ENCODE peak calls at places on chromosome 4, in six cellular contexts. One of them, this sample, is unnamed. For H3K4me1, the result is how much of the 10 kb centered on the place peaks cover.

GRCh38 chr4:69497886-69498395 is 2.2 kb upstream of the UGT2B4 start:
- DNase-seq in HCT116: no peak
- DNase-seq in colonic mucosa: no peak
- DNase-seq in PC-3: peak
- DNase-seq in neural progenitor cell: no peak
- DNase-seq in MM.1S: no peak
- DNase-seq in this sample: no peak

GRCh38 chr4:9832640-9833039 is 51.2 kb downstream of the DRD5 start:
- DNase-seq in neural progenitor cell: no peak
- DNase-seq in HCT116: no peak
- DNase-seq in PC-3: no peak
- DNase-seq in colonic mucosa: no peak
- DNase-seq in MM.1S: no peak
- DNase-seq in this sample: no peak

GRCh38 chr4:153788064-153788418 is 842 bp downstream of the SFRP2 start:
- DNase-seq in neural progenitor cell: peak
- DNase-seq in HCT116: no peak
- DNase-seq in colonic mucosa: no peak
- DNase-seq in PC-3: no peak
- DNase-seq in MM.1S: no peak
- DNase-seq in this sample: no peak

GRCh38 chr4:31467781-31468180 is 747.6 kb downstream of the PCDH7 start:
- DNase-seq in HCT116: no peak
- DNase-seq in PC-3: peak
- DNase-seq in neural progenitor cell: no peak
- DNase-seq in colonic mucosa: no peak
- DNase-seq in MM.1S: no peak
- DNase-seq in this sample: peak

GRCh38 chr4:152189451-152190179 is 346.3 kb downstream of the FBXW7 start:
- DNase-seq in HCT116: no peak
- DNase-seq in PC-3: no peak
- DNase-seq in colonic mucosa: no peak
- DNase-seq in neural progenitor cell: no peak
- DNase-seq in MM.1S: peak
- DNase-seq in this sample: no peak

GRCh38 chr4:10095296-10095991 is 21.2 kb downstream of the WDR1 start:
- DNase-seq in HCT116: no peak
- DNase-seq in colonic mucosa: no peak
- DNase-seq in PC-3: peak
- DNase-seq in neural progenitor cell: no peak
- DNase-seq in MM.1S: peak
- DNase-seq in this sample: no peak

GRCh38 chr4:78971326-78971725 is 32.1 kb upstream of the PAQR3 start:
- DNase-seq in MM.1S: no peak
- DNase-seq in PC-3: no peak
- DNase-seq in colonic mucosa: no peak
- DNase-seq in neural progenitor cell: no peak
- DNase-seq in HCT116: no peak
- DNase-seq in this sample: peak

GRCh38 chr4:26326791-26327190 is 6.0 kb downstream of the RBPJ start:
- DNase-seq in HCT116: no peak
- DNase-seq in colonic mucosa: no peak
- DNase-seq in PC-3: peak
- DNase-seq in MM.1S: no peak
- DNase-seq in neural progenitor cell: no peak
- DNase-seq in this sample: peak

GRCh38 chr4:150385606-150386005 is 196.3 kb upstream of the MAB21L2 start:
- DNase-seq in HCT116: no peak
- DNase-seq in colonic mucosa: no peak
- DNase-seq in neural progenitor cell: peak
- DNase-seq in MM.1S: no peak
- DNase-seq in PC-3: peak
- DNase-seq in this sample: peak

GRCh38 chr4:66855956-66856355 is 689.3 kb downstream of the CENPC start:
- DNase-seq in MM.1S: no peak
- DNase-seq in neural progenitor cell: no peak
- DNase-seq in HCT116: no peak
- DNase-seq in PC-3: peak
- DNase-seq in colonic mucosa: no peak
- DNase-seq in this sample: peak

GRCh38 chr4:66357316-66357715 is 687.0 kb upstream of the EPHA5 start:
- DNase-seq in PC-3: peak
- DNase-seq in neural progenitor cell: no peak
- DNase-seq in colonic mucosa: no peak
- DNase-seq in MM.1S: no peak
- DNase-seq in HCT116: no peak
- DNase-seq in this sample: peak

GRCh38 chr4:19774690-19775256 is 476.9 kb upstream of the SLIT2 start:
- DNase-seq in colonic mucosa: no peak
- DNase-seq in neural progenitor cell: no peak
- DNase-seq in MM.1S: no peak
- DNase-seq in PC-3: peak
- DNase-seq in HCT116: no peak
- DNase-seq in this sample: peak

GRCh38 chr4:16039139-16039538 is 44.7 kb downstream of the PROM1 start:
- DNase-seq in HCT116: no peak
- DNase-seq in neural progenitor cell: no peak
- DNase-seq in MM.1S: no peak
- DNase-seq in colonic mucosa: no peak
- DNase-seq in PC-3: no peak
- DNase-seq in this sample: no peak

GRCh38 chr4:100290585-100290984 is 100.3 kb upstream of the DDIT4L start:
- DNase-seq in neural progenitor cell: no peak
- DNase-seq in HCT116: no peak
- DNase-seq in MM.1S: no peak
- DNase-seq in PC-3: peak
- DNase-seq in colonic mucosa: no peak
- DNase-seq in this sample: no peak

GRCh38 chr4:123176605-123177004 is 220.0 kb upstream of the SPRY1 start:
- DNase-seq in colonic mucosa: no peak
- DNase-seq in MM.1S: no peak
- DNase-seq in neural progenitor cell: no peak
- DNase-seq in PC-3: no peak
- DNase-seq in HCT116: no peak
- DNase-seq in this sample: no peak

GRCh38 chr4:127788517-127788916 is 6.4 kb downstream of the HSPA4L start:
- DNase-seq in PC-3: peak
- DNase-seq in colonic mucosa: no peak
- DNase-seq in neural progenitor cell: peak
- DNase-seq in MM.1S: peak
- DNase-seq in HCT116: peak
- DNase-seq in this sample: peak

GRCh38 chr4:15506464-15506863 is 36.8 kb downstream of the CC2D2A start:
- DNase-seq in PC-3: no peak
- DNase-seq in MM.1S: no peak
- DNase-seq in neural progenitor cell: no peak
- DNase-seq in colonic mucosa: no peak
- DNase-seq in HCT116: no peak
- DNase-seq in this sample: no peak

GRCh38 chr4:22500831-22501714 is 14.8 kb downstream of the ADGRA3 start:
- DNase-seq in HCT116: peak
- DNase-seq in MM.1S: no peak
- DNase-seq in colonic mucosa: peak
- DNase-seq in PC-3: peak
- DNase-seq in neural progenitor cell: no peak
- DNase-seq in this sample: peak

GRCh38 chr4:6379787-6380745 is 92.3 kb downstream of the PPP2R2C start:
- DNase-seq in neural progenitor cell: no peak
- DNase-seq in HCT116: no peak
- DNase-seq in PC-3: no peak
- DNase-seq in colonic mucosa: no peak
- DNase-seq in MM.1S: no peak
- DNase-seq in this sample: no peak

GRCh38 chr4:47654972-47655693 is 170.1 kb downstream of the ATP10D start:
- DNase-seq in PC-3: no peak
- DNase-seq in HCT116: no peak
- DNase-seq in neural progenitor cell: no peak
- DNase-seq in colonic mucosa: no peak
- DNase-seq in MM.1S: no peak
- DNase-seq in this sample: no peak

GRCh38 chr4:42710329-42710728 is 53.4 kb upstream of the ATP8A1 start:
- DNase-seq in PC-3: no peak
- DNase-seq in neural progenitor cell: peak
- DNase-seq in colonic mucosa: no peak
- DNase-seq in MM.1S: peak
- DNase-seq in HCT116: no peak
- DNase-seq in this sample: no peak

GRCh38 chr4:1747603-1747967 is 26.3 kb downstream of the TACC3 start:
- DNase-seq in colonic mucosa: no peak
- DNase-seq in MM.1S: no peak
- DNase-seq in neural progenitor cell: no peak
- DNase-seq in PC-3: no peak
- DNase-seq in HCT116: no peak
- DNase-seq in this sample: no peak

GRCh38 chr4:1748465-1748995 is 27.2 kb downstream of the TACC3 start:
- DNase-seq in colonic mucosa: peak
- DNase-seq in MM.1S: peak
- DNase-seq in PC-3: peak
- DNase-seq in HCT116: peak
- DNase-seq in neural progenitor cell: peak
- DNase-seq in this sample: peak

GRCh38 chr4:1749826-1750225 is 28.5 kb downstream of the TACC3 start:
- DNase-seq in neural progenitor cell: no peak
- DNase-seq in colonic mucosa: no peak
- DNase-seq in PC-3: no peak
- DNase-seq in MM.1S: no peak
- DNase-seq in HCT116: no peak
- DNase-seq in this sample: no peak

GRCh38 chr4:1750381-1751154 is 29.2 kb downstream of the TACC3 start:
- DNase-seq in colonic mucosa: no peak
- DNase-seq in MM.1S: no peak
- DNase-seq in neural progenitor cell: no peak
- DNase-seq in HCT116: no peak
- DNase-seq in PC-3: no peak
- DNase-seq in this sample: no peak

DNA sequence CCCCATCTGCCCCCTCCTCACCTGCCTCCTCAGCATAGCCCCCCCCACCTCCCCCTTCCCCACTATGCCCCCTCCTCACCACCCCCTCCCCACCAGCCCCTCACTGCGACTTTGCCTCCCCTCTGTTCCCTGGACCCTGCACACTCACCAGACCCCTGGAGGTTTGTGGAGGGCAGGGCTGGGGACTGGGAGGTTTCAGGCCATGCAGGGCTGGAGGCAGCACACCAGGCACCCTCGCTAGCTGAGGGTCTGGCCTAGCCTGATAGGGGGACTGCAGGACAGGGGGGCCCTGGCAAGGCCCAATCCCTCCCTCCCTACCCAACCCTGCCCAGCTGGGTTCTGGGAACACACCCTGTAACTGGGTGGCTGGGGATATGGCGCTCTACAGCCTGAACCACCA is 28.0 kb downstream of the TACC3 start:
- DNase-seq in HCT116: no peak
- DNase-seq in neural progenitor cell: no peak
- DNase-seq in PC-3: no peak
- DNase-seq in colonic mucosa: no peak
- DNase-seq in MM.1S: no peak
- DNase-seq in this sample: no peak
- H3K4me1 ChIP-seq in HCT116: under half
- H3K4me1 ChIP-seq in neural progenitor cell: under half
- H3K4me1 ChIP-seq in PC-3: under half
- H3K4me1 ChIP-seq in colonic mucosa: under half
- H3K4me1 ChIP-seq in MM.1S: under half
- H3K4me1 ChIP-seq in this sample: under half

GRCh38 chr4:64824591-64824990 is 415.3 kb upstream of the TECRL start:
- DNase-seq in neural progenitor cell: no peak
- DNase-seq in HCT116: no peak
- DNase-seq in PC-3: no peak
- DNase-seq in colonic mucosa: no peak
- DNase-seq in MM.1S: no peak
- DNase-seq in this sample: no peak

GRCh38 chr4:64821612-64822011 is 412.4 kb upstream of the TECRL start:
- DNase-seq in PC-3: no peak
- DNase-seq in colonic mucosa: no peak
- DNase-seq in neural progenitor cell: no peak
- DNase-seq in MM.1S: no peak
- DNase-seq in HCT116: no peak
- DNase-seq in this sample: no peak

DNA sequence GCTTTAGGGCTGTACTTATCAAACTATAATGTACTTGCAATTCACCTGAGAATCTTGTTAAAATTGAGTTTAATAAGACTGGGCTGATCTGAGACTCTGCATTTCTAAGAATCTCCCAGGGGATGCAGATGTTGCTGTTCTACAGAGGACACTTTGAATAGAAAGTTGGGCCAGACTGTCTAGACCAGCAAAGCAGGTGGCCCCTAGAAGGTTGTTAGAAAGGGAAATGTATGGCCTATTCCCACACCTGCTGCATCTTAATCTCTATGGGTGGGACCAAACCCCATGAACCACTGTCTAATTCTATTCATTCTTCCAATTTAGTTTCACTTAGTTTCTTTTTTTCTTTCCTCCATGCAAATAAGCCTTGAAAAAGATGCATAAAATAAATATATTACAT is 413.2 kb upstream of the TECRL start:
- DNase-seq in MM.1S: no peak
- DNase-seq in HCT116: no peak
- DNase-seq in neural progenitor cell: no peak
- DNase-seq in PC-3: no peak
- DNase-seq in colonic mucosa: no peak
- DNase-seq in this sample: no peak
- H3K4me3 ChIP-seq in MM.1S: no peak
- H3K4me3 ChIP-seq in HCT116: no peak
- H3K4me3 ChIP-seq in neural progenitor cell: no peak
- H3K4me3 ChIP-seq in PC-3: no peak
- H3K4me3 ChIP-seq in colonic mucosa: no peak
- H3K4me3 ChIP-seq in this sample: no peak

DNA sequence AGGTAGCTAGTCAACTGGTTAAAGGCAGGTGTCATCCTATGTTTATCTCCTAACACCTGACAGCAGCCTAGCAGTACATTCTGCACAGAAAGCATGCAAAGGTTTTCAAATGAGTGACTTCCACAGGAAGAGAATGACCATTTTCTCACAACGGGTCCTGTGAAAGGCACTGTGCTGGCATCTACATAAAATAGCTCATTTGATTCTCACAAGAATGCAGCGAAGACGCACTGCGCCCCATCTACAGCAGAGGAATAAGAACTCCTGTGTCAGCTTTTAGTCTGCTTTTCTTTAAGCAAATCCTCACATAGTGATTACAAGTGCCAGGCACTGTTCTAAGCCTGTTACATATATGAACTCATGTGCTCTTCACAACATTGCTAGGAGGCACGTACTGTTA is 62.5 kb downstream of the AFAP1 start:
- DNase-seq in HCT116: no peak
- DNase-seq in colonic mucosa: no peak
- DNase-seq in PC-3: no peak
- DNase-seq in neural progenitor cell: no peak
- DNase-seq in MM.1S: no peak
- DNase-seq in this sample: no peak
- H3K9ac ChIP-seq in HCT116: no peak
- H3K9ac ChIP-seq in colonic mucosa: no peak
- H3K9ac ChIP-seq in PC-3: no peak
- H3K9ac ChIP-seq in neural progenitor cell: no peak
- H3K9ac ChIP-seq in MM.1S: no peak
- H3K9ac ChIP-seq in this sample: no peak

DNA sequence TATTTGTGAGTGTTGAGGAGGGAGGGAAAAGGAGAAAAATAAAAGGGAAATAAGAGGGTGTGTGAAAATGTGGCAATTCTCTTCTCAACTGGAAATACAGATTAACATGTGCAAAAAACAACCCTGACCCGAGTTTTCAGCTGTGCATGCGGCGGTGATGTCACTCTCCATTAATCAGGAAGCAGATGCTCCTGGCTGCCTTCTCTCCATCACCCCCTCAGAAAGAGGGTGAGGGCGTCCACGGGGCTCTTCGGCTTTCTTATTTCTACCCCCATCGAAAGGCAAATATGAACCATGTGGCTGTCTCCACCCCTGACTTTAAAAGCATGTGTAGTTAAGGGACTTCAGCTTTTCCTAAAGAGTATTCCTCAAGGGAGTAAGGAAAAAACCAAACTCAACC is 219.6 kb downstream of the MAML3 start:
- DNase-seq in PC-3: no peak
- DNase-seq in neural progenitor cell: no peak
- DNase-seq in HCT116: no peak
- DNase-seq in MM.1S: no peak
- DNase-seq in colonic mucosa: no peak
- DNase-seq in this sample: no peak
- H3K4me1 ChIP-seq in PC-3: under half
- H3K4me1 ChIP-seq in neural progenitor cell: under half
- H3K4me1 ChIP-seq in HCT116: under half
- H3K4me1 ChIP-seq in MM.1S: under half
- H3K4me1 ChIP-seq in colonic mucosa: under half
- H3K4me1 ChIP-seq in this sample: under half

This sample was measured in adipocyte.